ENCODE peak calls at places on chromosome 16, in nine cellular contexts. One of them, this sample, is unnamed.

GRCh38 chr16:68798398-68798797 is 44.9 kb upstream of the TANGO6 start:
- DNase-seq in dorsolateral prefrontal cortex: no peak
- DNase-seq in mesothelial cell of epicardium: no peak
- DNase-seq in stomach: no peak
- DNase-seq in endothelial cell: no peak
- DNase-seq in left ventricle myocardium inferior: no peak
- DNase-seq in neural crest cell: no peak
- DNase-seq in Caco-2: peak
- DNase-seq in activated B cell treated with CpG ODN at 0.5 μM for 24 hours: no peak
- DNase-seq in this sample: no peak

GRCh38 chr16:13767215-13767614 is 152.7 kb upstream of the ERCC4 start:
- DNase-seq in dorsolateral prefrontal cortex: no peak
- DNase-seq in mesothelial cell of epicardium: no peak
- DNase-seq in stomach: no peak
- DNase-seq in endothelial cell: no peak
- DNase-seq in left ventricle myocardium inferior: no peak
- DNase-seq in neural crest cell: no peak
- DNase-seq in Caco-2: no peak
- DNase-seq in activated B cell treated with CpG ODN at 0.5 μM for 24 hours: no peak
- DNase-seq in this sample: no peak

GRCh38 chr16:19595043-19595767 is 39.7 kb downstream of the VPS35L start:
- DNase-seq in dorsolateral prefrontal cortex: no peak
- DNase-seq in mesothelial cell of epicardium: no peak
- DNase-seq in stomach: peak
- DNase-seq in endothelial cell: no peak
- DNase-seq in left ventricle myocardium inferior: peak
- DNase-seq in neural crest cell: no peak
- DNase-seq in Caco-2: peak
- DNase-seq in activated B cell treated with CpG ODN at 0.5 μM for 24 hours: no peak
- DNase-seq in this sample: no peak

GRCh38 chr16:9013508-9013864 is 49.8 kb upstream of the USP7 start:
- DNase-seq in dorsolateral prefrontal cortex: no peak
- DNase-seq in mesothelial cell of epicardium: no peak
- DNase-seq in stomach: no peak
- DNase-seq in endothelial cell: no peak
- DNase-seq in left ventricle myocardium inferior: no peak
- DNase-seq in neural crest cell: no peak
- DNase-seq in Caco-2: no peak
- DNase-seq in activated B cell treated with CpG ODN at 0.5 μM for 24 hours: no peak
- DNase-seq in this sample: no peak

GRCh38 chr16:76729525-76729924 is 452.3 kb downstream of the CNTNAP4 start:
- DNase-seq in dorsolateral prefrontal cortex: no peak
- DNase-seq in mesothelial cell of epicardium: no peak
- DNase-seq in stomach: no peak
- DNase-seq in endothelial cell: no peak
- DNase-seq in left ventricle myocardium inferior: no peak
- DNase-seq in neural crest cell: no peak
- DNase-seq in Caco-2: peak
- DNase-seq in activated B cell treated with CpG ODN at 0.5 μM for 24 hours: no peak
- DNase-seq in this sample: no peak

GRCh38 chr16:22098538-22099255 is 6.4 kb downstream of the VWA3A start:
- DNase-seq in dorsolateral prefrontal cortex: no peak
- DNase-seq in mesothelial cell of epicardium: no peak
- DNase-seq in stomach: no peak
- DNase-seq in endothelial cell: no peak
- DNase-seq in left ventricle myocardium inferior: no peak
- DNase-seq in neural crest cell: no peak
- DNase-seq in Caco-2: no peak
- DNase-seq in activated B cell treated with CpG ODN at 0.5 μM for 24 hours: no peak
- DNase-seq in this sample: no peak

GRCh38 chr16:3074860-3075545 is 9.6 kb downstream of the IL32 start:
- DNase-seq in dorsolateral prefrontal cortex: no peak
- DNase-seq in mesothelial cell of epicardium: no peak
- DNase-seq in stomach: peak
- DNase-seq in endothelial cell: no peak
- DNase-seq in left ventricle myocardium inferior: no peak
- DNase-seq in neural crest cell: no peak
- DNase-seq in Caco-2: no peak
- DNase-seq in activated B cell treated with CpG ODN at 0.5 μM for 24 hours: peak
- DNase-seq in this sample: no peak

GRCh38 chr16:52567193-52567592 is 20.2 kb upstream of the TOX3 start:
- DNase-seq in dorsolateral prefrontal cortex: no peak
- DNase-seq in mesothelial cell of epicardium: no peak
- DNase-seq in stomach: no peak
- DNase-seq in endothelial cell: no peak
- DNase-seq in left ventricle myocardium inferior: no peak
- DNase-seq in neural crest cell: no peak
- DNase-seq in Caco-2: no peak
- DNase-seq in activated B cell treated with CpG ODN at 0.5 μM for 24 hours: no peak
- DNase-seq in this sample: no peak

GRCh38 chr16:48540222-48540900 is 69.6 kb downstream of the N4BP1 start:
- DNase-seq in dorsolateral prefrontal cortex: no peak
- DNase-seq in mesothelial cell of epicardium: peak
- DNase-seq in stomach: no peak
- DNase-seq in endothelial cell: no peak
- DNase-seq in left ventricle myocardium inferior: no peak
- DNase-seq in neural crest cell: no peak
- DNase-seq in Caco-2: no peak
- DNase-seq in activated B cell treated with CpG ODN at 0.5 μM for 24 hours: no peak
- DNase-seq in this sample: no peak

GRCh38 chr16:896261-897199 is 74.3 kb downstream of the LMF1 start:
- DNase-seq in dorsolateral prefrontal cortex: no peak
- DNase-seq in mesothelial cell of epicardium: no peak
- DNase-seq in stomach: no peak
- DNase-seq in endothelial cell: no peak
- DNase-seq in left ventricle myocardium inferior: no peak
- DNase-seq in neural crest cell: no peak
- DNase-seq in Caco-2: no peak
- DNase-seq in activated B cell treated with CpG ODN at 0.5 μM for 24 hours: no peak
- DNase-seq in this sample: no peak

GRCh38 chr16:21628772-21629171 is 23.6 kb downstream of the IGSF6 start:
- DNase-seq in dorsolateral prefrontal cortex: no peak
- DNase-seq in mesothelial cell of epicardium: no peak
- DNase-seq in stomach: no peak
- DNase-seq in endothelial cell: no peak
- DNase-seq in left ventricle myocardium inferior: no peak
- DNase-seq in neural crest cell: no peak
- DNase-seq in Caco-2: no peak
- DNase-seq in activated B cell treated with CpG ODN at 0.5 μM for 24 hours: no peak
- DNase-seq in this sample: no peak

DNA sequence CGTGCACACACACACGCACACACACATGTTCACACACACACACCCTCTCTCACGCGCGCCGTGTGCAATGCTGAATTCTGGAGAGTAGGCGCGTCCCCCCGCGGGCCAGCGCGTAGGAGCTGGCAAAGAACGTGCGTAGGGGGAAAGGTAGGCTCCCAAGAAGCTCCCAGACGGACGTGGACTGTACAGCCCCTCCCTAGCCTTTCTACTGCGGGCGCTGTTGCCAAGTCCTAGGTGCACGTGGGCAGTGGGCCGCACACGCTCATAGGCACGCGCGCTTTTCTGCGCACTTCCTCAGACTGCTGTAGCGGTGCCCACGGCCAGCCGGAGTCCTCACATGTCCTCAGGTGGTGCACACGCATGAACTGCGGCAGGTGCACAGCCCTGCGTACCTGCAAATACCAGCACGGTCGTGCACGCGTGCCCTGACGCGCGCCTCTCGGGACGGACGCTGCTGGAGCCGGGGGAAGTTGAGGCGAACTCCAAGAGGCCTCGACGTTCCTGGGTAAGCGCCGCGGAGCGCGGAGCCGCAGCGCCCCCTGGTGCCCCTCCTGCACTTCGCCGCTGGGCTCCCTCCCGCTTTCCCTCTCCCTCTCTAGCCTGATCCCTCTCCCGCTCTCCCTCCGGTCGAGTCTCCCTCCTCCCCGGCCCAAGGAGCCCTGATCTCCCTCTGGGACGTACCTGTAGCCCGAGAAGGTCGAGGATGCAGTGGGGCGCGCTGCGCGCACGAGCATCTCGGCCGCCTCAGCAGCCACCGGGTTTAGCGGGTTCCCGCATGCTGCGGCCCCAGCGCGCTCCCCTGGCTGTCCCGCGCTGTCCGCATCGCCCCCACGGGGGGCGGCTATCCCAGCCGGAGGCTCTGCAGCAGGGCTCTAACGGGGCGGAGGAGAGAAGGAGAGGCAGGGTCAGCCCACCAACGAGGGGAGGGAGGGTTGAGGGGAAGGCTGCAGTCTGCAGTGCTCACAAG is 749 bp downstream of the GRIN2A start:
- DNase-seq in dorsolateral prefrontal cortex: peak
- DNase-seq in mesothelial cell of epicardium: peak
- DNase-seq in stomach: peak
- DNase-seq in endothelial cell: peak
- DNase-seq in left ventricle myocardium inferior: peak
- DNase-seq in neural crest cell: peak
- DNase-seq in Caco-2: peak
- DNase-seq in activated B cell treated with CpG ODN at 0.5 μM for 24 hours: peak
- DNase-seq in this sample: peak
- TF ChIP-seq CTCF in dorsolateral prefrontal cortex: peak
- TF ChIP-seq CTCF in mesothelial cell of epicardium: peak
- TF ChIP-seq CTCF in stomach: peak
- TF ChIP-seq CTCF in endothelial cell: peak
- TF ChIP-seq CTCF in left ventricle myocardium inferior: peak
- TF ChIP-seq CTCF in neural crest cell: peak
- TF ChIP-seq CTCF in Caco-2: peak
- TF ChIP-seq CTCF in activated B cell treated with CpG ODN at 0.5 μM for 24 hours: peak
- TF ChIP-seq CTCF in this sample: peak

DNA sequence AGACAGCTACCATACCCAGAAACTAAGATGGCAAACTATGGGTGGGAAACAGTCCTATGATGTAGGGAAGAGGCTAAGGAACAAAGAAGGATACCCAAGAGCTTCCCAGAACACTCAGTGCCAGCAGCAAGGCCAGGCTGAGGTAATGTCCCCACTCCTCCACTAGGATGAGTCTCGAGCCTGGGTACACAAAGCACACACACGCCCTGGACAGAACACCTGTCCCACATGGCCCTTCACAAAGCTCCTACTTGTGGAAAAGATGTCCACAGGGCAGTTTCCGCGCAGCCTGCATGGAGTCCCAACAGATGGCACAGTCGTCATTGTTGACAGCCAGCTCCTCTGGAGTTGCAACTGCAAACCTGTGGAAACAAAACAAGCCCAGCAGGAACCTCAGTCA is 23.9 kb downstream of the AMFR start:
- DNase-seq in dorsolateral prefrontal cortex: no peak
- DNase-seq in mesothelial cell of epicardium: no peak
- DNase-seq in stomach: no peak
- DNase-seq in endothelial cell: peak
- DNase-seq in left ventricle myocardium inferior: no peak
- DNase-seq in neural crest cell: no peak
- DNase-seq in Caco-2: peak
- DNase-seq in activated B cell treated with CpG ODN at 0.5 μM for 24 hours: no peak
- DNase-seq in this sample: no peak
- TF ChIP-seq CTCF in dorsolateral prefrontal cortex: no peak
- TF ChIP-seq CTCF in mesothelial cell of epicardium: no peak
- TF ChIP-seq CTCF in stomach: no peak
- TF ChIP-seq CTCF in endothelial cell: peak
- TF ChIP-seq CTCF in left ventricle myocardium inferior: no peak
- TF ChIP-seq CTCF in neural crest cell: peak
- TF ChIP-seq CTCF in Caco-2: peak
- TF ChIP-seq CTCF in activated B cell treated with CpG ODN at 0.5 μM for 24 hours: no peak
- TF ChIP-seq CTCF in this sample: peak

GRCh38 chr16:83393196-83393981 is 414.4 kb upstream of the HSBP1 start:
- DNase-seq in dorsolateral prefrontal cortex: no peak
- DNase-seq in mesothelial cell of epicardium: no peak
- DNase-seq in stomach: no peak
- DNase-seq in endothelial cell: no peak
- DNase-seq in left ventricle myocardium inferior: no peak
- DNase-seq in neural crest cell: no peak
- DNase-seq in Caco-2: no peak
- DNase-seq in activated B cell treated with CpG ODN at 0.5 μM for 24 hours: no peak
- DNase-seq in this sample: no peak
- TF ChIP-seq CTCF in dorsolateral prefrontal cortex: no peak
- TF ChIP-seq CTCF in mesothelial cell of epicardium: no peak
- TF ChIP-seq CTCF in stomach: no peak
- TF ChIP-seq CTCF in endothelial cell: peak
- TF ChIP-seq CTCF in left ventricle myocardium inferior: no peak
- TF ChIP-seq CTCF in neural crest cell: peak
- TF ChIP-seq CTCF in Caco-2: no peak
- TF ChIP-seq CTCF in activated B cell treated with CpG ODN at 0.5 μM for 24 hours: no peak
- TF ChIP-seq CTCF in this sample: peak

GRCh38 chr16:66168777-66169176 is 197.7 kb upstream of the CDH5 start:
- DNase-seq in dorsolateral prefrontal cortex: no peak
- DNase-seq in mesothelial cell of epicardium: peak
- DNase-seq in stomach: no peak
- DNase-seq in endothelial cell: no peak
- DNase-seq in left ventricle myocardium inferior: no peak
- DNase-seq in neural crest cell: no peak
- DNase-seq in Caco-2: no peak
- DNase-seq in activated B cell treated with CpG ODN at 0.5 μM for 24 hours: no peak
- DNase-seq in this sample: no peak

GRCh38 chr16:66166451-66166850 is 200.0 kb upstream of the CDH5 start:
- DNase-seq in dorsolateral prefrontal cortex: no peak
- DNase-seq in mesothelial cell of epicardium: no peak
- DNase-seq in stomach: no peak
- DNase-seq in endothelial cell: no peak
- DNase-seq in left ventricle myocardium inferior: no peak
- DNase-seq in neural crest cell: no peak
- DNase-seq in Caco-2: peak
- DNase-seq in activated B cell treated with CpG ODN at 0.5 μM for 24 hours: no peak
- DNase-seq in this sample: no peak

GRCh38 chr16:66165879-66166278 is 200.6 kb upstream of the CDH5 start:
- DNase-seq in dorsolateral prefrontal cortex: no peak
- DNase-seq in mesothelial cell of epicardium: no peak
- DNase-seq in stomach: no peak
- DNase-seq in endothelial cell: no peak
- DNase-seq in left ventricle myocardium inferior: no peak
- DNase-seq in neural crest cell: no peak
- DNase-seq in Caco-2: no peak
- DNase-seq in activated B cell treated with CpG ODN at 0.5 μM for 24 hours: no peak
- DNase-seq in this sample: no peak

GRCh38 chr16:66169817-66170216 is 196.7 kb upstream of the CDH5 start:
- DNase-seq in dorsolateral prefrontal cortex: no peak
- DNase-seq in mesothelial cell of epicardium: no peak
- DNase-seq in stomach: no peak
- DNase-seq in endothelial cell: no peak
- DNase-seq in left ventricle myocardium inferior: no peak
- DNase-seq in neural crest cell: no peak
- DNase-seq in Caco-2: no peak
- DNase-seq in activated B cell treated with CpG ODN at 0.5 μM for 24 hours: no peak
- DNase-seq in this sample: no peak

DNA sequence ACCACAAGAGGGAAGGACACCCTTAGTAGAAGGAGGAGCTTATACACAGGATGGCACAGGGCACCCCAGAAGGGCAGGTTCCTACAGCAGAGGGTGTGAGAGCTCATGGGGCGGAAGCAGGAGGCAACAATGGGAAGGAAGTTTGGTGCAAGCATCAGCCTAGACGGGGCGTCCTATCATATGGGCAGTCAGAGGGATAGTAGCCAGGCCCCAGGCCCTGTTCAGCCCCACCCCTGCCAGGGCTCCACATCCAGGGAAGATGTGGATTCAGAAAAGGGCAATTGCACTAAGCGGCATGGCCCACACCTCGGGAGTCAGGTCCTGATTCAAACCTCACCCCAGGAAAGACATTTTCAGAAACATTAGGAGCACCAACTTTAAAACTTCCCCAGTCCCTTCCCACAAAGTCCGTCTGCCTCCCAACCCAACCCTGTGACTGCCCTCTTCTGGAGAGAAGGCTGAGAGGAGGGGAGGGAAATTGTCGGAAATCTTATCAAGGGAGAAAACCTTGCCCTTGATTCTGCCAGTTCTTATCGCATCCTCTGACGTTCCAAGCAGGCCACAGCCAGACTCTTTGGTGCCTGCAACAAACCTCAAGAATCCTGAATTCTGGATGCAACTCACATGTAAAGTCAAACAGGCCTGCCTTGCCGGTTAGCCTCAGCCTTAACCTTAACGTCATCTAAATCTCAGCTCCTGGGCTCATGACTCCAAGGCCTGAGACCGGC is 198.8 kb upstream of the CDH5 start:
- DNase-seq in dorsolateral prefrontal cortex: no peak
- DNase-seq in mesothelial cell of epicardium: peak
- DNase-seq in stomach: no peak
- DNase-seq in endothelial cell: no peak
- DNase-seq in left ventricle myocardium inferior: no peak
- DNase-seq in neural crest cell: no peak
- DNase-seq in Caco-2: no peak
- DNase-seq in activated B cell treated with CpG ODN at 0.5 μM for 24 hours: no peak
- DNase-seq in this sample: no peak
- TF ChIP-seq CTCF in dorsolateral prefrontal cortex: no peak
- TF ChIP-seq CTCF in mesothelial cell of epicardium: no peak
- TF ChIP-seq CTCF in stomach: no peak
- TF ChIP-seq CTCF in endothelial cell: no peak
- TF ChIP-seq CTCF in left ventricle myocardium inferior: peak
- TF ChIP-seq CTCF in neural crest cell: no peak
- TF ChIP-seq CTCF in Caco-2: peak
- TF ChIP-seq CTCF in activated B cell treated with CpG ODN at 0.5 μM for 24 hours: no peak
- TF ChIP-seq CTCF in this sample: peak